ENCODE peak calls at places on chromosomes 1 and 21, in eight cellular contexts. C, J, M, F, K, S, G and A are unnamed samples.

GRCh38 chr1:213315571-213315970 is 264.5 kb downstream of the RPS6KC1 start:
- DNase-seq in C (no peak), G (no peak), F (no peak), S (no peak), M (no peak), K (no peak), J (no peak), A (no peak)

GRCh38 chr21:20266369-20266710 is 731.9 kb upstream of the NCAM2 start:
- DNase-seq in J (no peak), F (no peak), C (no peak), K (no peak), G (no peak), S (no peak), M (no peak), A (no peak)

GRCh38 chr1:1225913-1226312 is 5.9 kb downstream of the SDF4 start:
- DNase-seq in S (no peak), G (no peak), F (no peak), C (no peak), J (no peak), K (no peak), M (no peak), A (no peak)

GRCh38 chr1:194730304-194730703 is 1543.9 kb upstream of the B3GALT2 start:
- DNase-seq in G (no peak), F (no peak), C (no peak), K (no peak), M (no peak), S (no peak), J (no peak), A (no peak)

GRCh38 chr1:53346007-53346813 is 18.3 kb upstream of the LRP8 start:
- DNase-seq in F (no peak), J (no peak), C (no peak), S (no peak), M (peak), G (peak), K (no peak), A (peak)

GRCh38 chr1:234114648-234115307 is 210.3 kb downstream of the SLC35F3 start:
- DNase-seq in C (peak), M (peak), K (no peak), F (no peak), J (no peak), G (no peak), S (peak), A (no peak)

GRCh38 chr1:28450561-28450960 is 55.3 kb upstream of the RCC1 start:
- DNase-seq in S (no peak), M (no peak), G (no peak), J (no peak), C (no peak), K (no peak), F (no peak), A (no peak)

GRCh38 chr1:93324486-93325464 is 20.9 kb upstream of the DR1 start:
- DNase-seq in C (peak), S (no peak), J (no peak), K (no peak), F (no peak), M (no peak), G (no peak), A (peak)

GRCh38 chr1:156666862-156667609 is 10.2 kb downstream of the NES start:
- DNase-seq in K (no peak), S (peak), J (no peak), C (no peak), G (no peak), M (no peak), F (no peak), A (no peak)

GRCh38 chr1:150272379-150272840 is at the start of gene C1orf54:
- DNase-seq in K (no peak), S (peak), G (no peak), C (peak), J (peak), M (no peak), F (no peak), A (no peak)

GRCh38 chr21:37842163-37842919 is 73.9 kb downstream of the KCNJ6 start:
- DNase-seq in F (no peak), C (no peak), M (no peak), K (no peak), J (no peak), G (no peak), S (no peak), A (no peak)

GRCh38 chr1:40921981-40922677 is 57.4 kb upstream of the CTPS1 start:
- DNase-seq in M (no peak), G (no peak), F (no peak), K (no peak), C (no peak), S (no peak), J (no peak), A (no peak)

GRCh38 chr1:218591966-218592365 is 246.8 kb downstream of the TGFB2 start:
- DNase-seq in G (no peak), C (no peak), M (no peak), J (no peak), S (no peak), K (no peak), F (no peak), A (no peak)

GRCh38 chr1:42456010-42456753 is at the start of the genes PPCS and ZMYND12:
- DNase-seq in G (peak), M (peak), C (peak), K (peak), J (peak), F (peak), S (peak), A (peak)

GRCh38 chr1:162028726-162029125 is 5.1 kb upstream of the OLFML2B start:
- DNase-seq in K (no peak), M (no peak), G (no peak), J (no peak), C (no peak), S (no peak), F (no peak), A (no peak)

GRCh38 chr1:216531308-216532239 is 108.3 kb upstream of the USH2A start:
- DNase-seq in S (no peak), F (no peak), M (no peak), G (no peak), J (no peak), C (peak), K (no peak), A (no peak)

GRCh38 chr1:203288351-203288894 is 16.9 kb upstream of the BTG2 start:
- DNase-seq in K (no peak), C (no peak), F (no peak), M (peak), J (no peak), G (no peak), S (no peak), A (no peak)

GRCh38 chr1:203289281-203289981 is 15.9 kb upstream of the BTG2 start:
- DNase-seq in S (peak), G (no peak), F (peak), C (no peak), K (no peak), J (peak), M (peak), A (peak)

GRCh38 chr1:203287896-203288295 is 17.4 kb upstream of the BTG2 start:
- DNase-seq in G (no peak), F (no peak), S (no peak), J (no peak), K (no peak), C (no peak), M (no peak), A (no peak)

GRCh38 chr1:203286161-203286984 is 18.9 kb upstream of the BTG2 start:
- DNase-seq in S (peak), G (no peak), J (no peak), M (peak), F (no peak), K (peak), C (no peak), A (peak)

GRCh38 chr1:203287109-203287893 is 18.0 kb upstream of the BTG2 start:
- DNase-seq in C (no peak), S (peak), M (peak), K (peak), G (no peak), J (peak), F (peak), A (peak)
- TF ChIP-seq POLR2A in C (no peak), S (no peak), M (no peak), K (no peak), G (peak), J (no peak), F (no peak), A (peak)

GRCh38 chr1:17992800-17993199 is 114.8 kb upstream of the IGSF21 start:
- DNase-seq in F (no peak), C (no peak), J (no peak), M (no peak), K (no peak), G (no peak), S (no peak), A (no peak)
- TF ChIP-seq CTCF in F (no peak), C (no peak), J (no peak), M (no peak), K (no peak), G (no peak), S (no peak), A (no peak)

GRCh38 chr1:186143521-186143920 is 231.5 kb downstream of the TPR start:
- DNase-seq in F (no peak), M (no peak), C (no peak), G (no peak), J (no peak), S (no peak), K (no peak), A (no peak)

GRCh38 chr1:186142916-186143315 is 232.1 kb downstream of the TPR start:
- DNase-seq in K (no peak), G (no peak), J (no peak), C (no peak), F (no peak), M (no peak), S (no peak), A (no peak)

GRCh38 chr1:186142159-186142558 is 232.9 kb downstream of the TPR start:
- DNase-seq in J (no peak), M (no peak), F (no peak), G (no peak), C (no peak), S (no peak), K (no peak), A (no peak)

GRCh38 chr1:186139115-186139514 is 235.9 kb downstream of the TPR start:
- DNase-seq in K (no peak), S (no peak), G (no peak), J (no peak), F (no peak), C (no peak), M (no peak), A (no peak)

GRCh38 chr1:186139706-186140105 is 235.3 kb downstream of the TPR start:
- DNase-seq in G (no peak), C (peak), K (no peak), J (no peak), S (no peak), M (no peak), F (no peak), A (no peak)
- H3K4me3 ChIP-seq in G (peak), C (no peak), K (no peak), J (no peak), S (no peak), M (no peak), F (no peak), A (no peak)

DNA sequence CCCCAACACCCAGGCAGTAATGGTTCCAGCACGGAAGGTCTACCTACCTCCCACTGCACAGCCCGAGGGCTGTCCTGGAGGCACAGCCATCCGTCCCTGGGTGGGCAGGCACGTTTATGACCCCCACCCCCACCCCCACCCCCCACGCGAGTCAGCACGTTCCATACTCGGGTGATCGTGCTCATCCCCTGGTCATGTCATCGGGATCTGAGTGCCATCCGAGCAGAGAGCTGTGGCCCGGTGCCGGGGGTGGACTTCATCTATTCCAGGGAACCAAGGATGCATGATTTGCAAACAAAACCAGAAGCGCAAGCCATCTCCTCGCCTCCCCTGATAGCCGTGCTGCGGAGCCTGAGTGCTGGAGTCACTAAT is 1.1 kb downstream of the TSPEAR start:
- DNase-seq in S (no peak), J (no peak), C (no peak), K (peak), G (no peak), M (no peak), F (no peak), A (peak)
- TF ChIP-seq POLR2A in S (no peak), J (no peak), C (no peak), K (no peak), G (no peak), M (no peak), F (no peak), A (no peak)

DNA sequence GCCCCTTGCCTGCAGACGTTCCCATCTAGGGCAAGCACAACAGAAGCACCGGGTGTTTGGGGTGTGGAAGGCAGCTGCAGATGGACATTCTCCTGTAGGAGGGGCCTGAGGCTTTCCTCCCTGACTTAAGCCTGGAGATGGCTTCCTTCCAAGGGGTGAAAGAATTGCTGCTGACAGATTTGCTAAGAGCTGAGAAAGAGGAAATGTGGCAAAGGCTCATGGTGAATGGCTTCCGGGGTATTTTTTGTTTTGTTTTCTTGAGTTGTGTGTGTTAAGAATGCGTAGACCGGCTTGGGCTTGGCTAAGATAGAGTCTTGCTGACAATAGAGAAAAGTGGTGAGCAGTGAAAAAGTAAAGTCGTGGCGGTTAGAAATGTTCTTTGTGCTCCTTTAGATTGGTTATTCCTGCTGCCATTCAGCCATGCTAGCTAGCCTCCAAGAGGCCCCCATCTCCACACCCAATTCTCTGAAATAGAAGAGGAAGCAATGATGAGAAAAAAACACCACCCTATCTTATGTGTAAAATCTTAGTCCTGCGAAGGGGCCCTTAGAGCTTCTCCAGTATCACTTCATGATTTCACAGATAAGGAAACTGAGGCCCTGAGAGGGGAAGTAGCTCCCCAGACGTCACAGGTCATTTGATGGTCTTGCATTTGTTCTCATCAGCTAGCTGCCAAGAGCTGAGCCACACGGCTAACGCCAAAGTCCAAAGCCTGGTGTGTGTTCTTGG is 36.9 kb downstream of the EIF2D start:
- DNase-seq in G (no peak), C (peak), M (no peak), F (no peak), S (no peak), J (no peak), K (no peak), A (peak)
- TF ChIP-seq CTCF in G (no peak), C (no peak), M (no peak), F (no peak), S (no peak), J (no peak), K (no peak), A (no peak)